ENCODE peak calls at places on chromosomes 12 and 14, in nine cellular contexts. X is hepatocyte, M is GM23338, V is HCT116, I is MM.1S, K is GM23248, H is SK-N-SH, E is Karpas-422, W is PC-3. Z is an unnamed sample. For H3K9me2, H3K4me1 and H3K27me3, the result is how much of the 10 kb centered on the place peaks cover.

GRCh38 chr12:91899056-91899455 is 246.6 kb downstream of the BTG1 start:
- DNase-seq in X (no peak), M (no peak), V (no peak), I (no peak), K (no peak), H (no peak), E (no peak), W (no peak), Z (no peak)

GRCh38 chr12:123532808-123533649 is 490 bp downstream of the RILPL1 start:
- DNase-seq in X (peak), M (peak), V (no peak), I (no peak), K (peak), H (no peak), E (no peak), W (peak), Z (peak)

GRCh38 chr12:96195845-96196451 is 1.8 kb downstream of the ELK3 start:
- DNase-seq in X (peak), M (peak), V (no peak), I (peak), K (peak), H (peak), E (no peak), W (peak), Z (peak)

GRCh38 chr14:54712371-54712998 is 145.6 kb downstream of the SAMD4A start:
- DNase-seq in X (no peak), M (no peak), V (no peak), I (no peak), K (peak), H (no peak), E (no peak), W (peak), Z (no peak)

GRCh38 chr12:62766516-62766915 is 168.4 kb downstream of the PPM1H start:
- DNase-seq in X (no peak), M (no peak), V (no peak), I (no peak), K (no peak), H (no peak), E (no peak), W (no peak), Z (no peak)

GRCh38 chr14:87630808-87631207 is 362.2 kb downstream of the GALC start:
- DNase-seq in X (no peak), M (peak), V (no peak), I (no peak), K (no peak), H (no peak), E (peak), W (no peak), Z (no peak)

GRCh38 chr14:91032250-91032649 is 28.2 kb downstream of the RPS6KA5 start:
- DNase-seq in X (no peak), M (no peak), V (no peak), I (no peak), K (no peak), H (no peak), E (no peak), W (no peak), Z (no peak)

GRCh38 chr12:16174282-16174681 is 103.2 kb downstream of the SLC15A5 start:
- DNase-seq in X (no peak), M (no peak), V (no peak), I (no peak), K (no peak), H (no peak), E (no peak), W (no peak), Z (no peak)

GRCh38 chr12:104929926-104930325 is 28.2 kb downstream of the SLC41A2 start:
- DNase-seq in X (no peak), M (no peak), V (no peak), I (no peak), K (peak), H (no peak), E (no peak), W (no peak), Z (no peak)

GRCh38 chr14:102238131-102238530 is 66.8 kb downstream of the MOK start:
- DNase-seq in X (no peak), M (no peak), V (no peak), I (no peak), K (no peak), H (no peak), E (no peak), W (peak), Z (no peak)

GRCh38 chr12:101485015-101485414 is 9.9 kb downstream of the SPIC start:
- DNase-seq in X (no peak), M (no peak), V (no peak), I (no peak), K (peak), H (no peak), E (no peak), W (no peak), Z (no peak)

GRCh38 chr12:108346727-108347710 is 7.9 kb upstream of the CMKLR1 start:
- DNase-seq in X (no peak), M (no peak), V (no peak), I (no peak), K (no peak), H (no peak), E (no peak), W (no peak), Z (no peak)

GRCh38 chr12:180445-180844 is 33.5 kb downstream of the SLC6A12 start:
- DNase-seq in X (no peak), M (no peak), V (no peak), I (peak), K (no peak), H (no peak), E (no peak), W (no peak), Z (no peak)

GRCh38 chr12:47188576-47189441 is 109.0 kb upstream of the AMIGO2 start:
- DNase-seq in X (peak), M (no peak), V (no peak), I (no peak), K (peak), H (no peak), E (no peak), W (peak), Z (no peak)

GRCh38 chr14:103520657-103521437 is 1.8 kb downstream of the CKB start:
- DNase-seq in X (peak), M (peak), V (peak), I (peak), K (peak), H (peak), E (peak), W (peak), Z (peak)

GRCh38 chr14:56482306-56482705 is 97.3 kb upstream of the TMEM260 start:
- DNase-seq in X (peak), M (peak), V (peak), I (no peak), K (peak), H (no peak), E (peak), W (peak), Z (no peak)

GRCh38 chr12:122031342-122032216 is 9.9 kb downstream of the BCL7A start:
- DNase-seq in X (peak), M (peak), V (no peak), I (peak), K (peak), H (peak), E (peak), W (peak), Z (no peak)

GRCh38 chr12:92871121-92871520 is 58.0 kb downstream of the EEA1 start:
- DNase-seq in X (no peak), M (no peak), V (no peak), I (no peak), K (peak), H (no peak), E (no peak), W (no peak), Z (no peak)

GRCh38 chr14:20680843-20681347 is 3.5 kb upstream of the RNASE4 start:
- DNase-seq in X (no peak), M (no peak), V (no peak), I (peak), K (no peak), H (no peak), E (no peak), W (peak), Z (no peak)

GRCh38 chr14:102840801-102841528 is 63.7 kb downstream of the TRAF3 start:
- DNase-seq in X (no peak), M (peak), V (no peak), I (no peak), K (no peak), H (no peak), E (no peak), W (no peak), Z (no peak)

GRCh38 chr12:47218191-47218654 is 138.5 kb upstream of the AMIGO2 start:
- DNase-seq in X (no peak), M (no peak), V (no peak), I (no peak), K (no peak), H (no peak), E (peak), W (no peak), Z (no peak)

GRCh38 chr14:102993523-102993922 is 63.8 kb downstream of the CDC42BPB start:
- DNase-seq in X (peak), M (no peak), V (peak), I (no peak), K (peak), H (no peak), E (no peak), W (peak), Z (peak)

GRCh38 chr12:42741771-42742510 is 152.4 kb upstream of the PRICKLE1 start:
- DNase-seq in X (no peak), M (no peak), V (no peak), I (no peak), K (peak), H (no peak), E (no peak), W (peak), Z (no peak)

GRCh38 chr12:108838194-108839010 is 19.0 kb downstream of the SSH1 start:
- DNase-seq in X (peak), M (peak), V (peak), I (peak), K (peak), H (peak), E (no peak), W (peak), Z (peak)

GRCh38 chr12:76883826-76884225 is 5.0 kb upstream of the CSRP2 start:
- DNase-seq in X (no peak), M (no peak), V (no peak), I (no peak), K (peak), H (no peak), E (no peak), W (no peak), Z (no peak)

GRCh38 chr14:78399316-78399889 is 229.2 kb downstream of the NRXN3 start:
- DNase-seq in X (peak), M (peak), V (no peak), I (no peak), K (peak), H (no peak), E (peak), W (peak), Z (no peak)

GRCh38 chr14:24634158-24634557 is at the start of gene GZMB:
- DNase-seq in X (no peak), M (no peak), V (no peak), I (no peak), K (peak), H (no peak), E (no peak), W (no peak), Z (no peak)

GRCh38 chr14:77195766-77196165 is 14.2 kb downstream of the TMEM63C start:
- DNase-seq in X (no peak), M (no peak), V (no peak), I (no peak), K (no peak), H (no peak), E (no peak), W (no peak), Z (no peak)
- H3K9me2 ChIP-seq in X (under half), M (under half), V (under half), I (under half), K (under half), H (under half), E (under half), W (under half), Z (under half)

DNA sequence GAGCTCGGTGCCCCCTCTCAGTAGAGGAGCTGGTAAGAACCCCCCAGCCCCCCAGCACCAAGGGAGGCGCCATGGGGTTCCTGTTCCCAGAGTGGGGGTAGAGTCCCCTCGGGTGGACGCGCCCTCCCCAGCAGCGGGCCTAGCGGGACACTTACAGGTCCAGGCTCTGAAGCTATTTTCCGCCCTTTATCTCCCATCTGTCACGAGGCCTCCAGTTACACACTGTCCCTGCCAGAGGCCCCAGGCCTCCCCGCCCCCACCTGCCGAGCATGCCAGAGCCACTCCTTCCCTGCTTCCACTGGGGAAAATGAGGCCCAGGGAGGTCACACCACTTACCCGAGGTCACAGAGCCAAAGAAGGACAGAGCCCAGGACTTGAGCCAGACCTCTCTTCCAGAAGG is 3.1 kb downstream of the C14orf180 start:
- DNase-seq in X (peak), M (no peak), V (no peak), I (no peak), K (no peak), H (no peak), E (no peak), W (no peak), Z (no peak)
- H3K4me1 ChIP-seq in X (half or more), M (under half), V (under half), I (under half), K (under half), H (half or more), E (under half), W (under half), Z (under half)

GRCh38 chr14:69571449-69571878 is 3.2 kb downstream of the CCDC177 start:
- DNase-seq in X (no peak), M (no peak), V (no peak), I (no peak), K (peak), H (no peak), E (no peak), W (no peak), Z (no peak)
- H3K27me3 ChIP-seq in X (half or more), M (half or more), V (under half), I (under half), K (half or more), H (under half), E (under half), W (half or more), Z (under half)

DNA sequence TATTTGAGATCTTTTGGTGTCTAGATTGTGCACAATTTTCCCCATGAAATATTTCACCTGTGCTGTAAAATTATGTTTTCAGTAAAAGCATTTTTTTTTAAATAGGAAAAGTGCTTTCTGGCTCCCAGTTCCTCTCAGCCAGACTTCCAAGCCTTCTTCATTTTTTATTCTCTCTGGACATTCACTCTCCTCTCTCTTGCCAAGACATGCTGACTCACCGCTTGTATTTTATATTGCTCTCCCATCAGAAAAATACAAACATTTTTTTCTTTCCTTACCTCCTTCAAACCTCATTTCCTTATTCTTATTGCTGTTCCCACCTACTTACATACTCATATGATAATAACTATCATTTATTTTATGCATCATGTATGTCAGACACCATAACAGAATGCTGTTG is 37.7 kb upstream of the ZNF641 start:
- DNase-seq in X (no peak), M (no peak), V (no peak), I (no peak), K (peak), H (no peak), E (no peak), W (peak), Z (no peak)
- H3K9me2 ChIP-seq in X (under half), M (under half), V (under half), I (under half), K (under half), H (under half), E (under half), W (under half), Z (under half)

GRCh38 chr12:14959916-14960315 is 1.5 kb downstream of the ARHGDIB start:
- DNase-seq in X (no peak), M (no peak), V (no peak), I (no peak), K (no peak), H (no peak), E (no peak), W (no peak), Z (no peak)

GRCh38 chr12:14960548-14961465 is 594 bp downstream of the ARHGDIB start:
- DNase-seq in X (no peak), M (peak), V (no peak), I (peak), K (peak), H (no peak), E (peak), W (peak), Z (peak)

GRCh38 chr12:14959126-14959440 is 2.3 kb downstream of the ARHGDIB start:
- DNase-seq in X (no peak), M (no peak), V (no peak), I (no peak), K (no peak), H (no peak), E (no peak), W (no peak), Z (no peak)

GRCh38 chr12:14958361-14959125 is 2.9 kb downstream of the ARHGDIB start:
- DNase-seq in X (no peak), M (no peak), V (no peak), I (peak), K (no peak), H (no peak), E (no peak), W (no peak), Z (no peak)

GRCh38 chr12:14959463-14959862 is 1.9 kb downstream of the ARHGDIB start:
- DNase-seq in X (no peak), M (no peak), V (no peak), I (no peak), K (no peak), H (no peak), E (peak), W (no peak), Z (no peak)
- H3K4me1 ChIP-seq in X (under half), M (under half), V (under half), I (under half), K (under half), H (under half), E (half or more), W (under half), Z (half or more)

GRCh38 chr14:98901511-98902205 is 370.3 kb downstream of the BCL11B start:
- DNase-seq in X (no peak), M (no peak), V (no peak), I (no peak), K (no peak), H (no peak), E (no peak), W (no peak), Z (no peak)

GRCh38 chr14:98899441-98899840 is 372.6 kb downstream of the BCL11B start:
- DNase-seq in X (no peak), M (no peak), V (no peak), I (no peak), K (no peak), H (no peak), E (no peak), W (no peak), Z (no peak)

GRCh38 chr14:98897605-98898309 is 374.2 kb downstream of the BCL11B start:
- DNase-seq in X (no peak), M (no peak), V (no peak), I (no peak), K (no peak), H (no peak), E (no peak), W (no peak), Z (no peak)

GRCh38 chr14:98900721-98901272 is 371.2 kb downstream of the BCL11B start:
- DNase-seq in X (no peak), M (no peak), V (no peak), I (no peak), K (no peak), H (no peak), E (no peak), W (no peak), Z (no peak)

DNA sequence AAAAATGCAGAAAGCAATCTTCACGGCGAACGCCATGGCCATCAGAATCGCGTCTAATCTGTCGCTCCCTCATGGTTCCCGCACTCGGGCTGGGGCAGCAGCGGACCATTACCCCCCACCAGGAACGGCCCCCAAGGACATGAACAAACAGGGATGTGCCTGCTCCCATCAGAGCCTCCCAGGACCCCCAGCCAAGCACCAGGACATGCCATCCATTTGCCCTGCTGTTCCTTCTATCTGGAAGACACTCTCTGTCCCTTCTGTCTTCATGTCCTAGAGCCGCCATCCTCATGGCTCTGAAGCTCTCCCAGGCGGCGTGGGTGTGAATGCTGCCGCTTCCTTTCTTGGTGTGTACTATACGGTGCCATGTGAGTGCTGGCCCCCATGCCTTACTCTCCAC is 371.8 kb downstream of the BCL11B start:
- DNase-seq in X (no peak), M (no peak), V (no peak), I (no peak), K (no peak), H (no peak), E (no peak), W (no peak), Z (no peak)
- H3K27me3 ChIP-seq in X (under half), M (under half), V (under half), I (under half), K (under half), H (half or more), E (under half), W (under half), Z (under half)

GRCh38 chr12:2692156-2692555 is 102.6 kb upstream of the FKBP4 start:
- DNase-seq in X (no peak), M (no peak), V (no peak), I (peak), K (no peak), H (no peak), E (peak), W (no peak), Z (no peak)
- H3K9me2 ChIP-seq in X (under half), M (under half), V (under half), I (under half), K (under half), H (under half), E (under half), W (under half), Z (under half)

GRCh38 chr14:68943107-68943506 is 36.0 kb downstream of the ACTN1 start:
- DNase-seq in X (no peak), M (no peak), V (no peak), I (no peak), K (no peak), H (no peak), E (no peak), W (no peak), Z (no peak)
- H3K4me1 ChIP-seq in X (half or more), M (half or more), V (under half), I (under half), K (half or more), H (half or more), E (under half), W (under half), Z (half or more)

DNA sequence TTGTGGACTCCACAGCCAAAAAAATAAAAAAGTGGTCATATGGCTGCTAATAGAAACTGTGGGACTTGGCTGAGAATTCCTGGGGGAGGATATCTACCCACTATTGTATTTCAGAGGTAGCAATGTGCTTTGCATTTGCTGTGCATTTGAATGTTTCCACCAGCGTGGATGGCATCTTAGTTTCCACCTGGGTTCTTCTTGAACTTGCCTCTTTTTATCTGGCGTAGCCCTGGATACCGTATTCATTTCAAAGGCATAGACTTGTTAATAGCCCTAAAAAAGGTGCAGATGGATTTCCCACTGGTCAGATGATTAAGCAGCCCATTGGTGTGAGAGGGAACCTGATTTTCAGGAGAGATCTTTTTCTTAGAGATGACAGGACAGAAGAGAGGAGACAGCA is 1.9 kb upstream of the MYF5 start:
- DNase-seq in X (no peak), M (peak), V (no peak), I (no peak), K (no peak), H (no peak), E (no peak), W (no peak), Z (no peak)
- H3K27me3 ChIP-seq in X (half or more), M (half or more), V (under half), I (under half), K (under half), H (half or more), E (under half), W (half or more), Z (under half)